ENCODE peak calls at places on chromosomes 16 and 17, in nine cellular contexts. A is fibroblast of the aortic adventitia, X is neural crest cell, E is left ventricle myocardium inferior, O is fibroblast of villous mesenchyme, P is GM06990, Q is tibial nerve, K is mesothelial cell of epicardium, N is HFFc6. I is an unnamed sample.

GRCh38 chr17:29048440-29049360 is 5.8 kb downstream of the PIPOX start:
- DNase-seq in O (no peak), A (no peak), E (no peak), N (peak; percentile 43), P (no peak), Q (no peak), X (peak; percentile 55), K (no peak), I (no peak)

GRCh38 chr16:52184336-52184735 is 362.6 kb downstream of the TOX3 start:
- DNase-seq in K (no peak), Q (no peak), E (no peak), P (no peak), O (no peak), A (no peak), N (no peak), X (no peak), I (no peak)

GRCh38 chr16:24721830-24722238 is 7.6 kb upstream of the TNRC6A start:
- DNase-seq in A (no peak), X (no peak), K (no peak), E (no peak), Q (no peak), P (no peak), N (no peak), O (no peak), I (no peak)

GRCh38 chr17:80476877-80477646 is 655 bp upstream of the NPTX1 start:
- DNase-seq in E (no peak), P (no peak), X (no peak), N (no peak), K (no peak), A (no peak), Q (no peak), O (no peak), I (peak; percentile 61)

GRCh38 chr16:70250748-70251650 is 741 bp downstream of the EXOSC6 start:
- DNase-seq in A (peak; percentile 48), E (no peak), O (peak; percentile 51), K (no peak), Q (no peak), N (peak; percentile 28), P (peak; percentile 69), X (peak; percentile 25), I (peak; percentile 76)

GRCh38 chr16:60458255-60458654 is 1578.0 kb downstream of the CDH8 start:
- DNase-seq in A (no peak), K (no peak), P (no peak), X (no peak), O (no peak), Q (no peak), E (no peak), N (no peak), I (no peak)

GRCh38 chr17:77233635-77234334 is 93.0 kb downstream of the SEC14L1 start:
- DNase-seq in E (no peak), O (peak; percentile 76), K (no peak), P (peak; percentile 78), N (peak; percentile 72), X (no peak), A (peak; percentile 74), Q (no peak), I (peak; percentile 74)

GRCh38 chr17:18172528-18173278 is 10.9 kb upstream of the ALKBH5 start:
- DNase-seq in O (no peak), K (no peak), E (no peak), A (no peak), P (no peak), Q (no peak), N (no peak), X (no peak), I (no peak)

GRCh38 chr17:48663134-48663924 is 37.2 kb upstream of the HOXB9 start:
- DNase-seq in A (no peak), Q (no peak), N (no peak), E (no peak), P (no peak), X (no peak), K (no peak), O (no peak), I (no peak)
- TF ChIP-seq CTCF in A (no peak), Q (no peak), N (peak; percentile 23), E (no peak), P (peak; percentile 23), X (no peak), K (no peak), O (peak; percentile 39), I (no peak)

GRCh38 chr17:75619506-75620431 is 13.5 kb upstream of the SMIM5 start:
- DNase-seq in Q (no peak), P (no peak), A (peak; percentile 16), O (peak; percentile 25), N (peak; percentile 13), K (no peak), X (peak; percentile 70), E (peak; percentile 21), I (peak; percentile 64)
- TF ChIP-seq CTCF in Q (no peak), P (peak; percentile 70), A (peak; percentile 48), O (peak; percentile 55), N (peak; percentile 75), K (peak; percentile 21), X (peak; percentile 64), E (peak; percentile 51), I (no peak)

GRCh38 chr17:10398352-10398751 is 23.4 kb downstream of the MYH8 start:
- DNase-seq in O (no peak), E (no peak), A (no peak), K (no peak), N (no peak), X (no peak), P (no peak), Q (no peak), I (no peak)
- TF ChIP-seq CTCF in O (no peak), E (no peak), A (no peak), K (no peak), N (no peak), X (no peak), P (no peak), Q (no peak), I (no peak)

GRCh38 chr17:47273245-47273644 is 19.6 kb downstream of the ITGB3 start:
- DNase-seq in Q (no peak), E (no peak), P (no peak), K (no peak), X (no peak), N (no peak), A (no peak), O (no peak), I (no peak)
- TF ChIP-seq CTCF in Q (no peak), E (no peak), P (no peak), K (no peak), X (no peak), N (no peak), A (no peak), O (no peak), I (no peak)

GRCh38 chr17:5361426-5361825 is 58.0 kb downstream of the NUP88 start:
- DNase-seq in E (no peak), N (no peak), O (no peak), Q (no peak), P (no peak), A (no peak), K (no peak), X (no peak), I (no peak)
- TF ChIP-seq CTCF in E (no peak), N (no peak), O (no peak), Q (no peak), P (no peak), A (no peak), K (no peak), X (no peak), I (no peak)

DNA sequence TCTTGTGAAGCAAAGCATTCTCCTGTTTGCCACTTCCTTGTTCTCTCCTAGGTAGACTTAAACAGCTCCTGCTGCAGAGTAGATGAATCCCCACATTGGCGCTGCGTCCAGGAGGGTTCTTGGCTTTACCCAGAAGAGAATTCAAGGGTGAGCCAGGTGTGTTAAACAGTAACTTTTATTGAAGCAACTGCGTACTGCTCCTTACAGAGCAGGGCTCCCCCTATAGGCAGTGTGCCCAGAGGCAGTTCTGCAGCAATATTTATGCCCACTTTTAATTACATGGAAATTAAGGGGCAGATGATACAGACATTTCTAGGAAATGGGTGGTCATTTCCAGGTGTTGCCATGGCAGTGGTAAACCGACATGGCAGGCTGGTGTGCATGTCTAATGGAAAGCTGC is 987.6 kb upstream of the RBFOX1 start:
- DNase-seq in P (no peak), A (no peak), K (no peak), X (no peak), N (no peak), Q (no peak), E (no peak), O (no peak), I (no peak)
- TF ChIP-seq CTCF in P (no peak), A (no peak), K (no peak), X (peak; percentile 24), N (peak; percentile 20), Q (no peak), E (no peak), O (no peak), I (no peak)

I was measured in GM13976.